ENCODE peak calls at places on chromosome 5, in six cellular contexts. N, C, R, Q, Z and J are unnamed samples.
A peak's percentile ranks its signal among the peaks of the same experiment; 100 is the strongest.

GRCh38 chr5:77143998-77144836 is 57.1 kb upstream of the ZBED3 start:
- DNase-seq in Q (peak; percentile 11), Z (peak; percentile 18), N (peak; percentile 5), C (peak; percentile 13), R (peak; percentile 73), J (peak; percentile 78)

GRCh38 chr5:134503088-134503936 is 22.2 kb upstream of the JADE2 start:
- DNase-seq in Z (peak; percentile 14), Q (no peak), R (peak; percentile 88), N (peak; percentile 45), C (peak; percentile 53), J (no peak)

GRCh38 chr5:176890455-176891330 is 8.5 kb downstream of the HK3 start:
- DNase-seq in Z (no peak), Q (no peak), C (no peak), R (no peak), N (no peak), J (no peak)

GRCh38 chr5:147303976-147304375 is 69.2 kb downstream of the STK32A start:
- DNase-seq in C (no peak), N (no peak), R (peak; percentile 9), Q (no peak), Z (no peak), J (no peak)

GRCh38 chr5:54766748-54767147 is 218.6 kb downstream of the ESM1 start:
- DNase-seq in Z (no peak), N (no peak), R (no peak), C (no peak), Q (no peak), J (no peak)

GRCh38 chr5:67133217-67133616 is 63.4 kb downstream of the CD180 start:
- DNase-seq in C (no peak), N (no peak), Q (no peak), Z (no peak), R (no peak), J (no peak)

GRCh38 chr5:10536511-10536910 is 27.4 kb upstream of the ANKRD33B start:
- DNase-seq in Z (no peak), R (no peak), N (no peak), Q (no peak), C (no peak), J (no peak)

GRCh38 chr5:149493316-149493715 is 57.9 kb downstream of the CSNK1A1 start:
- DNase-seq in C (no peak), Q (no peak), R (no peak), N (no peak), Z (no peak), J (no peak)

GRCh38 chr5:82156876-82157275 is 121.3 kb downstream of the RPS23 start:
- DNase-seq in N (no peak), Q (no peak), Z (no peak), R (no peak), C (no peak), J (no peak)

GRCh38 chr5:127957183-127957582 is 126.4 kb upstream of the SLC12A2 start:
- DNase-seq in Q (peak; percentile 55), R (peak; percentile 17), N (no peak), C (no peak), Z (no peak), J (no peak)

GRCh38 chr5:151034422-151035379 is 14.3 kb downstream of the GPX3 start:
- DNase-seq in Q (no peak), C (no peak), N (no peak), R (no peak), Z (no peak), J (no peak)

GRCh38 chr5:170482511-170482910 is 21.3 kb upstream of the KCNIP1 start:
- DNase-seq in Z (no peak), R (no peak), Q (no peak), N (no peak), C (no peak), J (no peak)

GRCh38 chr5:146643805-146644204 is 127.8 kb upstream of the GPR151 start:
- DNase-seq in C (no peak), R (no peak), N (no peak), Q (no peak), Z (no peak), J (no peak)

GRCh38 chr5:177329883-177330282 is 18.2 kb upstream of the MXD3 start:
- DNase-seq in C (no peak), Z (no peak), Q (no peak), R (no peak), N (no peak), J (no peak)

GRCh38 chr5:66981266-66981665 is 215.3 kb downstream of the CD180 start:
- DNase-seq in C (no peak), N (no peak), Q (no peak), Z (no peak), R (no peak), J (no peak)

GRCh38 chr5:79929095-79929494 is 62.0 kb downstream of the MTX3 start:
- DNase-seq in Z (no peak), C (no peak), Q (peak; percentile 64), R (no peak), N (no peak), J (no peak)

GRCh38 chr5:76367623-76368366 is 35.3 kb upstream of the IQGAP2 start:
- DNase-seq in Q (no peak), R (no peak), N (no peak), C (peak; percentile 44), Z (no peak), J (no peak)

GRCh38 chr5:43010956-43011355 is 29.2 kb downstream of the ANXA2R start:
- DNase-seq in Q (peak; percentile 37), Z (no peak), N (no peak), R (no peak), C (no peak), J (no peak)

GRCh38 chr5:76007904-76008303 is 75.3 kb upstream of the SV2C start:
- DNase-seq in Q (no peak), R (no peak), N (no peak), C (peak; percentile 15), Z (no peak), J (no peak)

GRCh38 chr5:151085517-151086031 is 4.7 kb upstream of the TNIP1 start:
- DNase-seq in Q (no peak), C (no peak), N (no peak), Z (peak; percentile 65), R (no peak), J (no peak)

GRCh38 chr5:125317546-125317995 is 571.1 kb upstream of the ZNF608 start:
- DNase-seq in C (no peak), Z (no peak), R (no peak), N (no peak), Q (peak; percentile 86), J (no peak)

GRCh38 chr5:23484094-23484493 is 23.3 kb upstream of the PRDM9 start:
- DNase-seq in R (no peak), C (no peak), Z (no peak), Q (no peak), N (no peak), J (no peak)

GRCh38 chr5:175847503-175847902 is 23.9 kb upstream of the CPLX2 start:
- DNase-seq in N (no peak), Q (no peak), Z (no peak), C (no peak), R (no peak), J (no peak)

GRCh38 chr5:81334304-81335061 is 33.1 kb downstream of the ZCCHC9 start:
- DNase-seq in C (no peak), N (no peak), R (no peak), Q (peak; percentile 4), Z (no peak), J (no peak)

GRCh38 chr5:73336366-73336765 is 112.2 kb downstream of the FOXD1 start:
- DNase-seq in Q (no peak), C (no peak), Z (no peak), R (no peak), N (no peak), J (no peak)

GRCh38 chr5:135705230-135705631 is 126.4 kb upstream of the CXCL14 start:
- DNase-seq in Q (no peak), N (no peak), C (no peak), R (no peak), Z (no peak), J (no peak)

GRCh38 chr5:148708854-148709253 is 54.5 kb upstream of the HTR4 start:
- DNase-seq in Q (no peak), Z (no peak), N (no peak), C (no peak), R (no peak), J (no peak)

GRCh38 chr5:10275991-10276390 is 25.9 kb downstream of the CCT5 start:
- DNase-seq in Q (no peak), N (no peak), C (no peak), Z (no peak), R (no peak), J (no peak)

GRCh38 chr5:132059696-132060500 is 557 bp upstream of the IL3 start:
- DNase-seq in Q (no peak), Z (no peak), C (no peak), R (no peak), N (no peak), J (no peak)